ENCODE peak calls at places on chromosomes 3 and 15, in four cellular contexts. One of them, this sample, is unnamed.

GRCh38 chr3:39192490-39193092 is at the start of gene XIRP1:
- DNase-seq in tibial nerve: no peak
- DNase-seq in nephron progenitor cell: no peak
- DNase-seq in A549: no peak
- DNase-seq in this sample: no peak

GRCh38 chr15:91238664-91239428 is 138.8 kb downstream of the SV2B start:
- DNase-seq in tibial nerve: no peak
- DNase-seq in nephron progenitor cell: no peak
- DNase-seq in A549: no peak
- DNase-seq in this sample: no peak

GRCh38 chr3:71484452-71484851 is 99.1 kb downstream of the FOXP1 start:
- DNase-seq in tibial nerve: no peak
- DNase-seq in nephron progenitor cell: no peak
- DNase-seq in A549: no peak
- DNase-seq in this sample: no peak

GRCh38 chr15:26889298-26889898 is 22.5 kb downstream of the GABRA5 start:
- DNase-seq in tibial nerve: no peak
- DNase-seq in nephron progenitor cell: peak; percentile 75
- DNase-seq in A549: peak; percentile 48
- DNase-seq in this sample: peak; percentile 33

GRCh38 chr3:126607214-126607908 is 47.6 kb downstream of the TXNRD3 start:
- DNase-seq in tibial nerve: no peak
- DNase-seq in nephron progenitor cell: no peak
- DNase-seq in A549: no peak
- DNase-seq in this sample: no peak

GRCh38 chr15:45855210-45855906 is 220.5 kb downstream of the SQOR start:
- DNase-seq in tibial nerve: no peak
- DNase-seq in nephron progenitor cell: no peak
- DNase-seq in A549: no peak
- DNase-seq in this sample: no peak

GRCh38 chr15:47466357-47466756 is 250.9 kb upstream of the SEMA6D start:
- DNase-seq in tibial nerve: no peak
- DNase-seq in nephron progenitor cell: no peak
- DNase-seq in A549: no peak
- DNase-seq in this sample: no peak

GRCh38 chr3:126654571-126655393 is at the start of gene TXNRD3:
- DNase-seq in tibial nerve: peak; percentile 68
- DNase-seq in nephron progenitor cell: peak; percentile 89
- DNase-seq in A549: peak; percentile 52
- DNase-seq in this sample: peak; percentile 76

GRCh38 chr3:148840419-148840818 is 12.8 kb downstream of the CPB1 start:
- DNase-seq in tibial nerve: no peak
- DNase-seq in nephron progenitor cell: no peak
- DNase-seq in A549: no peak
- DNase-seq in this sample: no peak

GRCh38 chr3:126485131-126485530 is 9.4 kb upstream of the ZXDC start:
- DNase-seq in tibial nerve: no peak
- DNase-seq in nephron progenitor cell: no peak
- DNase-seq in A549: no peak
- DNase-seq in this sample: no peak

GRCh38 chr15:52071570-52071969 is 41.0 kb downstream of the BCL2L10 start:
- DNase-seq in tibial nerve: no peak
- DNase-seq in nephron progenitor cell: no peak
- DNase-seq in A549: no peak
- DNase-seq in this sample: no peak

GRCh38 chr15:73225358-73226015 is 143.3 kb downstream of the HCN4 start:
- DNase-seq in tibial nerve: no peak
- DNase-seq in nephron progenitor cell: no peak
- DNase-seq in A549: no peak
- DNase-seq in this sample: no peak

GRCh38 chr3:191070762-191071365 is 128.2 kb upstream of the OSTN start:
- DNase-seq in tibial nerve: no peak
- DNase-seq in nephron progenitor cell: no peak
- DNase-seq in A549: no peak
- DNase-seq in this sample: no peak

GRCh38 chr15:40439461-40440299 is 1.1 kb upstream of the BAHD1 start:
- DNase-seq in tibial nerve: no peak
- DNase-seq in nephron progenitor cell: peak; percentile 54
- DNase-seq in A549: no peak
- DNase-seq in this sample: peak; percentile 57

GRCh38 chr3:36597422-36597821 is 166.9 kb downstream of the DCLK3 start:
- DNase-seq in tibial nerve: no peak
- DNase-seq in nephron progenitor cell: no peak
- DNase-seq in A549: peak; percentile 12
- DNase-seq in this sample: no peak

GRCh38 chr3:46812237-46812791 is 50.9 kb downstream of the MYL3 start:
- DNase-seq in tibial nerve: no peak
- DNase-seq in nephron progenitor cell: peak; percentile 89
- DNase-seq in A549: peak; percentile 21
- DNase-seq in this sample: peak; percentile 70

GRCh38 chr15:88243156-88243555 is 13.4 kb downstream of the NTRK3 start:
- DNase-seq in tibial nerve: no peak
- DNase-seq in nephron progenitor cell: no peak
- DNase-seq in A549: no peak
- DNase-seq in this sample: no peak

GRCh38 chr3:41198950-41199865 is at the start of gene CTNNB1:
- DNase-seq in tibial nerve: peak; percentile 90
- DNase-seq in nephron progenitor cell: peak; percentile 93
- DNase-seq in A549: peak; percentile 33
- DNase-seq in this sample: peak; percentile 79

GRCh38 chr3:176919836-176920760 is 277.2 kb downstream of the TBL1XR1 start:
- DNase-seq in tibial nerve: no peak
- DNase-seq in nephron progenitor cell: peak; percentile 30
- DNase-seq in A549: no peak
- DNase-seq in this sample: no peak

GRCh38 chr3:46849686-46850467 is 13.4 kb downstream of the MYL3 start:
- DNase-seq in tibial nerve: no peak
- DNase-seq in nephron progenitor cell: no peak
- DNase-seq in A549: no peak
- DNase-seq in this sample: no peak

GRCh38 chr15:70866982-70867644 is 13.2 kb upstream of the LARP6 start:
- DNase-seq in tibial nerve: no peak
- DNase-seq in nephron progenitor cell: no peak
- DNase-seq in A549: no peak
- DNase-seq in this sample: no peak

GRCh38 chr15:64185331-64185911 is 22.6 kb upstream of the PPIB start:
- DNase-seq in tibial nerve: no peak
- DNase-seq in nephron progenitor cell: no peak
- DNase-seq in A549: no peak
- DNase-seq in this sample: no peak

GRCh38 chr3:50205719-50206276 is 727 bp downstream of the SLC38A3 start:
- DNase-seq in tibial nerve: no peak
- DNase-seq in nephron progenitor cell: peak; percentile 63
- DNase-seq in A549: no peak
- DNase-seq in this sample: peak; percentile 79

GRCh38 chr3:112579697-112580096 is 17.9 kb downstream of the SLC35A5 start:
- DNase-seq in tibial nerve: no peak
- DNase-seq in nephron progenitor cell: no peak
- DNase-seq in A549: no peak
- DNase-seq in this sample: no peak

GRCh38 chr3:53252105-53252946 is 3.5 kb downstream of the TKT start:
- DNase-seq in tibial nerve: no peak
- DNase-seq in nephron progenitor cell: no peak
- DNase-seq in A549: no peak
- DNase-seq in this sample: no peak

GRCh38 chr3:67642190-67642589 is 12.2 kb downstream of the SUCLG2 start:
- DNase-seq in tibial nerve: no peak
- DNase-seq in nephron progenitor cell: no peak
- DNase-seq in A549: no peak
- DNase-seq in this sample: no peak

GRCh38 chr3:188345223-188345622 is 191.3 kb downstream of the LPP start:
- DNase-seq in tibial nerve: no peak
- DNase-seq in nephron progenitor cell: no peak
- DNase-seq in A549: no peak
- DNase-seq in this sample: no peak

GRCh38 chr3:156787015-156787414 is 39.1 kb upstream of the LEKR1 start:
- DNase-seq in tibial nerve: no peak
- DNase-seq in nephron progenitor cell: no peak
- DNase-seq in A549: no peak
- DNase-seq in this sample: no peak

GRCh38 chr15:101250931-101251829 is 668 bp downstream of the CHSY1 start:
- DNase-seq in tibial nerve: no peak
- DNase-seq in nephron progenitor cell: peak; percentile 71
- DNase-seq in A549: peak; percentile 60
- DNase-seq in this sample: peak; percentile 67

GRCh38 chr3:138608322-138609214 is at the start of gene FAIM:
- DNase-seq in tibial nerve: peak; percentile 44
- DNase-seq in nephron progenitor cell: peak; percentile 71
- DNase-seq in A549: peak; percentile 46
- DNase-seq in this sample: peak; percentile 71

GRCh38 chr3:98900265-98901031 is 1.0 kb downstream of the DCBLD2 start:
- DNase-seq in tibial nerve: no peak
- DNase-seq in nephron progenitor cell: no peak
- DNase-seq in A549: no peak
- DNase-seq in this sample: no peak

GRCh38 chr3:135694142-135694541 is 271.4 kb upstream of the PPP2R3A start:
- DNase-seq in tibial nerve: no peak
- DNase-seq in nephron progenitor cell: no peak
- DNase-seq in A549: no peak
- DNase-seq in this sample: no peak